ENCODE peak calls at places on chromosomes 1 and 21, in eight cellular contexts. Y is caudate nucleus; N is activated T-cell treated with anti-CD3 and anti-CD28 coated beads, Interleukin-2, amount 50 U/mL, for 48 hours; T is neural progenitor cell; E is NCI-H2081; Z is activated CD4-positive, CD25-positive, alpha-beta regulatory T cell; V is NCI-H774; K is activated naive CD8-positive, alpha-beta T cell treated with anti-CD3 and anti-CD28 coated beads, Interleukin-2, amount 50 U/mL, for 16 hours. S is an unnamed sample.

GRCh38 chr1:75203415-75204277 is 69.5 kb downstream of the LHX8 start:
- DNase-seq in V (peak; percentile 39), N (no peak), Z (no peak), E (peak; percentile 5), T (peak; percentile 63), K (no peak), Y (no peak), S (peak; percentile 49)

GRCh38 chr1:160767417-160768294 is 28.3 kb upstream of the LY9 start:
- DNase-seq in Z (no peak), T (no peak), Y (no peak), E (no peak), V (no peak), N (peak; percentile 72), K (no peak), S (no peak)

GRCh38 chr1:8880068-8880676 is 1.7 kb upstream of the ENO1 start:
- DNase-seq in N (peak; percentile 63), E (no peak), Z (no peak), T (no peak), V (no peak), Y (no peak), K (no peak), S (no peak)

GRCh38 chr1:174174461-174175329 is 15.4 kb downstream of the RABGAP1L start:
- DNase-seq in T (no peak), K (no peak), N (no peak), Z (no peak), V (no peak), E (no peak), Y (no peak), S (no peak)

GRCh38 chr21:41477641-41478318 is 30.2 kb downstream of the TMPRSS2 start:
- DNase-seq in E (peak; percentile 44), V (no peak), T (peak; percentile 67), Z (no peak), Y (peak; percentile 16), K (no peak), N (no peak), S (no peak)

GRCh38 chr1:200535605-200536004 is 84.9 kb downstream of the KIF14 start:
- DNase-seq in Z (no peak), E (no peak), T (peak; percentile 31), V (no peak), K (no peak), Y (no peak), N (peak; percentile 26), S (no peak)

GRCh38 chr1:94068831-94069648 is 51.9 kb downstream of the ABCA4 start:
- DNase-seq in E (peak; percentile 49), Z (no peak), N (no peak), Y (no peak), V (peak; percentile 63), T (peak; percentile 54), K (no peak), S (peak; percentile 37)

GRCh38 chr1:194084755-194085154 is 898.3 kb upstream of the B3GALT2 start:
- DNase-seq in V (no peak), Y (no peak), E (no peak), N (no peak), Z (no peak), T (no peak), K (no peak), S (no peak)

GRCh38 chr1:119327436-119328155 is 41.0 kb upstream of the HAO2 start:
- DNase-seq in N (peak; percentile 55), Y (peak; percentile 17), K (no peak), Z (no peak), V (no peak), E (no peak), T (peak; percentile 67), S (peak; percentile 43)

GRCh38 chr21:41643246-41643966 is 123.4 kb downstream of the RIPK4 start:
- DNase-seq in N (no peak), V (no peak), T (no peak), Y (no peak), E (no peak), K (no peak), Z (no peak), S (no peak)

GRCh38 chr1:3323791-3324703 is 130.4 kb upstream of the ARHGEF16 start:
- DNase-seq in T (no peak), Y (no peak), Z (no peak), N (no peak), K (no peak), V (no peak), E (no peak), S (no peak)

S was measured in NCI-H748 treated with DMSO at 0.1 percent for 48 hours.